ENCODE peak calls at places on chromosome 14, in nine cellular contexts. B is GM23338, I is A673, H is psoas muscle, M is breast epithelium, G is right atrium auricular region, S is SK-N-SH, J is heart right ventricle, N is suprapubic skin. W is an unnamed sample. For H3K4me1, H3K36me3 and H3K27me3, the result is how much of the 10 kb centered on the place peaks cover.

GRCh38 chr14:101494826-101495225 is 66.5 kb upstream of the DIO3 start:
- DNase-seq in B (no peak), I (no peak), H (no peak), M (peak), G (peak), S (no peak), J (no peak), N (peak), W (no peak)

GRCh38 chr14:64422006-64422405 is 33.9 kb downstream of the MTHFD1 start:
- DNase-seq in B (no peak), I (no peak), H (no peak), M (no peak), G (no peak), S (no peak), J (no peak), N (no peak), W (no peak)

GRCh38 chr14:31583043-31583442 is 21.8 kb downstream of the NUBPL start:
- DNase-seq in B (no peak), I (no peak), H (no peak), M (no peak), G (no peak), S (peak), J (no peak), N (no peak), W (no peak)

GRCh38 chr14:103820908-103821307 is 26.5 kb downstream of the PPP1R13B start:
- DNase-seq in B (no peak), I (peak), H (no peak), M (no peak), G (no peak), S (no peak), J (no peak), N (no peak), W (no peak)

GRCh38 chr14:57704796-57705195 is 161.1 kb downstream of the SLC35F4 start:
- DNase-seq in B (no peak), I (no peak), H (no peak), M (no peak), G (no peak), S (no peak), J (no peak), N (no peak), W (no peak)

GRCh38 chr14:66709292-66709691 is 201.3 kb downstream of the GPHN start:
- DNase-seq in B (no peak), I (peak), H (no peak), M (no peak), G (no peak), S (no peak), J (no peak), N (no peak), W (no peak)

GRCh38 chr14:69287096-69287991 is 27.4 kb downstream of the GALNT16 start:
- DNase-seq in B (peak), I (no peak), H (no peak), M (no peak), G (peak), S (peak), J (no peak), N (peak), W (peak)

GRCh38 chr14:31902915-31903646 is 174.0 kb upstream of the ARHGAP5 start:
- DNase-seq in B (no peak), I (no peak), H (no peak), M (no peak), G (no peak), S (no peak), J (no peak), N (no peak), W (no peak)

GRCh38 chr14:55221186-55221585 is 29.8 kb upstream of the DLGAP5 start:
- DNase-seq in B (no peak), I (no peak), H (no peak), M (no peak), G (no peak), S (no peak), J (no peak), N (no peak), W (no peak)

GRCh38 chr14:103126873-103127304 is 3.6 kb downstream of the TNFAIP2 start:
- DNase-seq in B (peak), I (peak), H (peak), M (no peak), G (no peak), S (peak), J (no peak), N (peak), W (peak)

GRCh38 chr14:76922599-76922998 is 96.4 kb downstream of the LRRC74A start:
- DNase-seq in B (peak), I (peak), H (no peak), M (no peak), G (no peak), S (no peak), J (no peak), N (no peak), W (no peak)

GRCh38 chr14:23248601-23249000 is 10.9 kb downstream of the RNF212B start:
- DNase-seq in B (no peak), I (no peak), H (no peak), M (no peak), G (no peak), S (no peak), J (no peak), N (no peak), W (no peak)

GRCh38 chr14:36325853-36326252 is 5.4 kb upstream of the MBIP start:
- DNase-seq in B (no peak), I (no peak), H (no peak), M (no peak), G (no peak), S (no peak), J (no peak), N (no peak), W (no peak)

GRCh38 chr14:58408681-58409080 is 13.0 kb downstream of the TOMM20L start:
- DNase-seq in B (no peak), I (no peak), H (no peak), M (no peak), G (no peak), S (no peak), J (no peak), N (no peak), W (no peak)

GRCh38 chr14:21505009-21505553 is 6.1 kb downstream of the METTL3 start:
- DNase-seq in B (no peak), I (no peak), H (no peak), M (no peak), G (no peak), S (no peak), J (no peak), N (no peak), W (no peak)

GRCh38 chr14:95756751-95757150 is 42.8 kb upstream of the TCL1A start:
- DNase-seq in B (no peak), I (no peak), H (no peak), M (no peak), G (no peak), S (no peak), J (no peak), N (no peak), W (no peak)

GRCh38 chr14:76245097-76245496 is 93.4 kb downstream of the GPATCH2L start:
- DNase-seq in B (no peak), I (no peak), H (no peak), M (no peak), G (no peak), S (no peak), J (no peak), N (no peak), W (no peak)

GRCh38 chr14:22318951-22319350 is 270.1 kb downstream of the DAD1 start:
- DNase-seq in B (no peak), I (no peak), H (no peak), M (no peak), G (no peak), S (no peak), J (no peak), N (no peak), W (no peak)

GRCh38 chr14:37056473-37056872 is 115.9 kb downstream of the SLC25A21 start:
- DNase-seq in B (peak), I (peak), H (no peak), M (no peak), G (no peak), S (no peak), J (no peak), N (no peak), W (no peak)

GRCh38 chr14:99699861-99700260 is 15.8 kb downstream of the CYP46A1 start:
- DNase-seq in B (no peak), I (no peak), H (no peak), M (no peak), G (peak), S (no peak), J (no peak), N (peak), W (no peak)

GRCh38 chr14:104240426-104241157 is 102.2 kb downstream of the KIF26A start:
- DNase-seq in B (peak), I (no peak), H (peak), M (no peak), G (no peak), S (peak), J (no peak), N (no peak), W (peak)

GRCh38 chr14:90450151-90450550 is 53.3 kb downstream of the CALM1 start:
- DNase-seq in B (no peak), I (no peak), H (no peak), M (no peak), G (no peak), S (no peak), J (no peak), N (no peak), W (no peak)

GRCh38 chr14:73753887-73754880 is 40.0 kb upstream of the PNMA1 start:
- DNase-seq in B (no peak), I (no peak), H (no peak), M (no peak), G (no peak), S (no peak), J (peak), N (no peak), W (no peak)

GRCh38 chr14:97705107-97705506 is 907.9 kb downstream of the VRK1 start:
- DNase-seq in B (no peak), I (no peak), H (no peak), M (no peak), G (no peak), S (no peak), J (no peak), N (no peak), W (no peak)

GRCh38 chr14:26200675-26201074 is 397.2 kb downstream of the NOVA1 start:
- DNase-seq in B (no peak), I (no peak), H (no peak), M (no peak), G (no peak), S (no peak), J (no peak), N (no peak), W (no peak)

GRCh38 chr14:99779751-99780150 is 13.5 kb upstream of the EML1 start:
- DNase-seq in B (no peak), I (no peak), H (no peak), M (no peak), G (no peak), S (no peak), J (no peak), N (no peak), W (no peak)

GRCh38 chr14:44791730-44792129 is 170.0 kb downstream of the KLHL28 start:
- DNase-seq in B (no peak), I (no peak), H (no peak), M (no peak), G (no peak), S (no peak), J (no peak), N (no peak), W (no peak)

GRCh38 chr14:61567838-61568571 is 127.3 kb upstream of the HIF1A start:
- DNase-seq in B (peak), I (no peak), H (no peak), M (no peak), G (peak), S (no peak), J (peak), N (no peak), W (peak)
- H3K4me1 ChIP-seq in B (under half), I (under half), H (under half), M (under half), G (under half), S (under half), J (under half), N (half or more), W (under half)

DNA sequence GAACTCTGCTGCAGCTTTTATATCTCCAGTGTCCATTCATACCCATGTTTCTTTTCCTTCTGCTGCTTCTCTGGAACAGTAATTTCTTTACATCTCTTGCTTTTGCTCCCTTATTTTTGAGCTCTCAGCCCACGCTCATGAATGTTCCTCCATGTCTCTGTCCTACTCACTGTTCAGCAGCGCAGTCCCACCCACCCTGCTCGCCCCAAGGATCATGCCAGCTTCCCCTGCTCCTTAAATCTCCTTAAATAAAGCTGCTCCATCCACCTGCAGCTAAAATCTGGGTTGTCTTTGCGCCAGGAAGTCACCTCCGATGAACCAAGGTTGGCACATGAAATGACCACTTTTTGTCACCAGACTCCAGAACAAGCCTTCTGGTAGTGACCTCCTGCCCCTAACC is 201.1 kb upstream of the RGS6 start:
- DNase-seq in B (no peak), I (no peak), H (no peak), M (no peak), G (no peak), S (no peak), J (no peak), N (no peak), W (no peak)
- H3K36me3 ChIP-seq in B (under half), I (under half), H (under half), M (under half), G (under half), S (under half), J (under half), N (half or more), W (under half)

GRCh38 chr14:88551936-88552565 is 2.8 kb downstream of the PTPN21 start:
- DNase-seq in B (peak), I (peak), H (peak), M (no peak), G (no peak), S (peak), J (peak), N (no peak), W (peak)

GRCh38 chr14:88552859-88553258 is 1.9 kb downstream of the PTPN21 start:
- DNase-seq in B (no peak), I (no peak), H (no peak), M (no peak), G (no peak), S (no peak), J (no peak), N (no peak), W (no peak)

GRCh38 chr14:88554458-88555286 is at the start of gene PTPN21:
- DNase-seq in B (peak), I (peak), H (peak), M (peak), G (peak), S (peak), J (peak), N (peak), W (peak)

GRCh38 chr14:88556581-88556980 is 1.8 kb upstream of the PTPN21 start:
- DNase-seq in B (no peak), I (no peak), H (no peak), M (no peak), G (no peak), S (no peak), J (no peak), N (no peak), W (no peak)

DNA sequence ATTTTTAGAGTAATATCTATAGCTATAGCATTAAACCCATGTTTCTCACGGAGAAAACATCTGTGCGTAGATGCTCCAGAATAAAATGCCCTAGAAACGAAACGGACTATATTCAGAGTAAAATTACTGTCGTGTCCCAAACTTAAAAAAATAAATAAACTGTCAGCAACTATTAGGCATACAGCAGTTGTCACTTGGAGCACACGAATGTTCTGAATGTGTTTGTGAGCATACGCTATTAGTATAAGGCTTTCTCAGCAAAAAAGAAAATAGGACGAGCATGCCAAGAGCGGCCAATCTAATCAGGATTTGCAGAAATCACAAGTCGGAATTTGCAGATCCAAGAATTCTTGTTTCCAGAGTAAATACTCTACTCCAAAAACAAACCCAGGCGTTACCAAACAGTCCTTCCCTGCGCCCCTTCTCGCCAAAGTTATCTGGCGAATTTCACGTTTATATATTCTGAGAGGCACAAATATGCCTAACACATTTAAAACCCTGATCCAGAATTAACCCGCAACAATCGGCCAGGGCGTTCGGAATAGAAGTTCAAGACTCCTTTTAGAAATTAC is 835 bp downstream of the PTPN21 start:
- DNase-seq in B (peak), I (peak), H (no peak), M (no peak), G (no peak), S (no peak), J (no peak), N (no peak), W (no peak)
- H3K27me3 ChIP-seq in B (under half), I (under half), H (under half), M (under half), G (under half), S (under half), J (under half), N (under half), W (under half)

GRCh38 chr14:93974299-93974698 is 2.1 kb downstream of the ASB2 start:
- DNase-seq in B (no peak), I (no peak), H (no peak), M (no peak), G (no peak), S (no peak), J (no peak), N (no peak), W (no peak)
- H3K4me1 ChIP-seq in B (under half), I (under half), H (under half), M (under half), G (half or more), S (under half), J (under half), N (under half), W (under half)

W was measured in BE2C.